ENCODE peak calls at places on chromosomes 6 and 20, in four cellular contexts. One of them, this sample, is unnamed.

GRCh38 chr6:144302701-144303351 is 17.7 kb downstream of the UTRN start:
- DNase-seq in left ventricle myocardium inferior: no peak
- DNase-seq in cardiac muscle cell: no peak
- DNase-seq in stomach: no peak
- DNase-seq in this sample: no peak

GRCh38 chr6:70738028-70738427 is 70.3 kb downstream of the SMAP1 start:
- DNase-seq in stomach: no peak
- DNase-seq in cardiac muscle cell: no peak
- DNase-seq in left ventricle myocardium inferior: no peak
- DNase-seq in this sample: no peak

GRCh38 chr6:148768646-148769270 is 21.9 kb downstream of the UST start:
- DNase-seq in left ventricle myocardium inferior: no peak
- DNase-seq in cardiac muscle cell: no peak
- DNase-seq in stomach: no peak
- DNase-seq in this sample: no peak

GRCh38 chr6:71457883-71458282 is 169.3 kb downstream of the OGFRL1 start:
- DNase-seq in stomach: no peak
- DNase-seq in cardiac muscle cell: no peak
- DNase-seq in left ventricle myocardium inferior: no peak
- DNase-seq in this sample: no peak

GRCh38 chr6:14635195-14635594 is 517.6 kb downstream of the CD83 start:
- DNase-seq in stomach: peak; percentile 36
- DNase-seq in left ventricle myocardium inferior: no peak
- DNase-seq in cardiac muscle cell: no peak
- DNase-seq in this sample: no peak

GRCh38 chr20:36085686-36086267 is 68.8 kb upstream of the EPB41L1 start:
- DNase-seq in cardiac muscle cell: no peak
- DNase-seq in left ventricle myocardium inferior: no peak
- DNase-seq in stomach: peak; percentile 70
- DNase-seq in this sample: no peak

GRCh38 chr20:64065973-64066341 is 3.0 kb downstream of the TCEA2 start:
- DNase-seq in cardiac muscle cell: no peak
- DNase-seq in left ventricle myocardium inferior: no peak
- DNase-seq in stomach: no peak
- DNase-seq in this sample: no peak

GRCh38 chr6:1436334-1437306 is 47.2 kb downstream of the FOXF2 start:
- DNase-seq in cardiac muscle cell: peak; percentile 76
- DNase-seq in stomach: peak; percentile 33
- DNase-seq in left ventricle myocardium inferior: no peak
- DNase-seq in this sample: no peak

GRCh38 chr20:44407402-44408184 is 52.1 kb downstream of the HNF4A start:
- DNase-seq in cardiac muscle cell: no peak
- DNase-seq in left ventricle myocardium inferior: no peak
- DNase-seq in stomach: peak; percentile 78
- DNase-seq in this sample: no peak

GRCh38 chr6:31651602-31652191 is 764 bp downstream of the BAG6 start:
- DNase-seq in stomach: no peak
- DNase-seq in cardiac muscle cell: peak; percentile 85
- DNase-seq in left ventricle myocardium inferior: no peak
- DNase-seq in this sample: no peak

GRCh38 chr6:44771647-44772415 is 384.3 kb downstream of the CDC5L start:
- DNase-seq in stomach: no peak
- DNase-seq in cardiac muscle cell: no peak
- DNase-seq in left ventricle myocardium inferior: no peak
- DNase-seq in this sample: no peak

GRCh38 chr6:16090452-16090851 is 38.4 kb upstream of the MYLIP start:
- DNase-seq in cardiac muscle cell: no peak
- DNase-seq in left ventricle myocardium inferior: no peak
- DNase-seq in stomach: no peak
- DNase-seq in this sample: no peak

GRCh38 chr20:13755809-13756208 is 28.9 kb downstream of the ESF1 start:
- DNase-seq in left ventricle myocardium inferior: no peak
- DNase-seq in stomach: no peak
- DNase-seq in cardiac muscle cell: no peak
- DNase-seq in this sample: no peak

GRCh38 chr20:22763257-22763906 is 179.0 kb upstream of the FOXA2 start:
- DNase-seq in stomach: peak; percentile 60
- DNase-seq in left ventricle myocardium inferior: peak; percentile 46
- DNase-seq in cardiac muscle cell: peak; percentile 53
- DNase-seq in this sample: peak; percentile 57

GRCh38 chr6:95658896-95659295 is 81.6 kb downstream of the MANEA start:
- DNase-seq in left ventricle myocardium inferior: no peak
- DNase-seq in stomach: no peak
- DNase-seq in cardiac muscle cell: no peak
- DNase-seq in this sample: no peak

GRCh38 chr20:43744966-43745733 is 18.3 kb upstream of the GTSF1L start:
- DNase-seq in stomach: peak; percentile 65
- DNase-seq in cardiac muscle cell: no peak
- DNase-seq in left ventricle myocardium inferior: no peak
- DNase-seq in this sample: no peak

GRCh38 chr20:31516651-31517050 is 2.4 kb downstream of the HM13 start:
- DNase-seq in cardiac muscle cell: no peak
- DNase-seq in stomach: no peak
- DNase-seq in left ventricle myocardium inferior: no peak
- DNase-seq in this sample: no peak

GRCh38 chr20:31515072-31515774 is 981 bp downstream of the HM13 start:
- DNase-seq in stomach: no peak
- DNase-seq in left ventricle myocardium inferior: no peak
- DNase-seq in cardiac muscle cell: no peak
- DNase-seq in this sample: no peak

GRCh38 chr20:31514154-31515071 is at the start of gene HM13:
- DNase-seq in left ventricle myocardium inferior: peak; percentile 92
- DNase-seq in stomach: peak; percentile 94
- DNase-seq in cardiac muscle cell: peak; percentile 97
- DNase-seq in this sample: peak; percentile 93

GRCh38 chr20:31516166-31516565 is 1.9 kb downstream of the HM13 start:
- DNase-seq in cardiac muscle cell: no peak
- DNase-seq in left ventricle myocardium inferior: no peak
- DNase-seq in stomach: no peak
- DNase-seq in this sample: no peak

GRCh38 chr20:31515775-31516107 is 1.5 kb downstream of the HM13 start:
- DNase-seq in cardiac muscle cell: no peak
- DNase-seq in left ventricle myocardium inferior: no peak
- DNase-seq in stomach: no peak
- DNase-seq in this sample: no peak
- H3K27ac ChIP-seq in cardiac muscle cell: no peak overlapping the region
- H3K27ac ChIP-seq in left ventricle myocardium inferior: no peak overlapping the region
- H3K27ac ChIP-seq in stomach: peak overlapping the region; percentile 88
- H3K27ac ChIP-seq in this sample: no peak overlapping the region

GRCh38 chr6:57078808-57079207 is 11.2 kb upstream of the ZNF451 start:
- DNase-seq in stomach: no peak
- DNase-seq in left ventricle myocardium inferior: no peak
- DNase-seq in cardiac muscle cell: no peak
- DNase-seq in this sample: no peak
- H3K27ac ChIP-seq in stomach: no peak overlapping the region
- H3K27ac ChIP-seq in left ventricle myocardium inferior: no peak overlapping the region
- H3K27ac ChIP-seq in cardiac muscle cell: no peak overlapping the region
- H3K27ac ChIP-seq in this sample: no peak overlapping the region

DNA sequence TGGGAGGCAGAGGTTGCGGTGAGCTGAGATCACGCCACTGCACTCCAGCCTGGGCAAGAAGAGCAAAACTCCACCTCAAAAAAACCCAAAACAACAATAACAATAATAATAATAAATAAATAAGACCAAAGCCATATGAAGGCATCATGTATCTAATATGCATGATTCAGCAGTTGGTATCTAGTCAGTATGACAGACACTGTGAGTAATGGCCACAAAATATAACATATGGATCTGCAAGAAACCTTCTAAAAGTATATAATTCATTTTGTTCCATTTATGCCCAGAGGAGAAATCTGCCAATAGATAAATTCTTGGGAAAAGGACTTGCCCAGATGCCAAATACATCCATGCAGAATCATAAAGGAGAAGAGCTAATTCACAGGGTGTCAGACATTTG is 252.3 kb downstream of the BTBD9 start:
- DNase-seq in cardiac muscle cell: no peak
- DNase-seq in left ventricle myocardium inferior: no peak
- DNase-seq in stomach: no peak
- DNase-seq in this sample: no peak
- H3K27ac ChIP-seq in cardiac muscle cell: no peak overlapping the region
- H3K27ac ChIP-seq in left ventricle myocardium inferior: peak overlapping the region; percentile 51
- H3K27ac ChIP-seq in stomach: no peak overlapping the region
- H3K27ac ChIP-seq in this sample: no peak overlapping the region

GRCh38 chr6:42049116-42049809 is 1.1 kb upstream of the TAF8 start:
- DNase-seq in left ventricle myocardium inferior: no peak
- DNase-seq in cardiac muscle cell: no peak
- DNase-seq in stomach: no peak
- DNase-seq in this sample: peak; percentile 72
- H3K27ac ChIP-seq in left ventricle myocardium inferior: peak overlapping the region; percentile 97
- H3K27ac ChIP-seq in cardiac muscle cell: no peak overlapping the region
- H3K27ac ChIP-seq in stomach: peak overlapping the region; percentile 92
- H3K27ac ChIP-seq in this sample: no peak overlapping the region

GRCh38 chr6:142413111-142413510 is 111.3 kb downstream of the ADGRG6 start:
- DNase-seq in left ventricle myocardium inferior: no peak
- DNase-seq in stomach: no peak
- DNase-seq in cardiac muscle cell: no peak
- DNase-seq in this sample: no peak

GRCh38 chr6:142411145-142411544 is 109.3 kb downstream of the ADGRG6 start:
- DNase-seq in cardiac muscle cell: no peak
- DNase-seq in stomach: no peak
- DNase-seq in left ventricle myocardium inferior: no peak
- DNase-seq in this sample: no peak

GRCh38 chr6:142409794-142410193 is 108.0 kb downstream of the ADGRG6 start:
- DNase-seq in cardiac muscle cell: no peak
- DNase-seq in stomach: no peak
- DNase-seq in left ventricle myocardium inferior: no peak
- DNase-seq in this sample: no peak

GRCh38 chr6:142414462-142414861 is 112.7 kb downstream of the ADGRG6 start:
- DNase-seq in left ventricle myocardium inferior: no peak
- DNase-seq in stomach: no peak
- DNase-seq in cardiac muscle cell: no peak
- DNase-seq in this sample: no peak

DNA sequence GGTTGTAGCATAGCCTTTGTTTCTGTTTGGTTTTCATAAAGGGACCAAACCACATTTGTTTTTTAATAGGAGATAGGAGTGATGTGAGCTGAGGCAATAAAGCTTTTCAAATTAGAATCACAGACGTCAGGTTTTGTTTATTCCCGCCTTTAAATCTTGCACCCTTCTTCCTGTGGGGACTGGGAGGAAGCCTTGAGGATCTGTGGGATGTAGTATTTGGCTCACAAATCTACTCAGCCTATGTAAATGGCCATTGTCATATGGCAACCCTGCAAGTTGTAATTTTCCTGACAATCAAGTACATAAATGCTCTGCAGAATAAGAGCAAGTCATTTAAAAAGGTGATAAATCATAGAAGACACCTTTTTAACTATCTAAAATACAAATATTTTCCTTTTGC is 110.4 kb downstream of the ADGRG6 start:
- DNase-seq in cardiac muscle cell: no peak
- DNase-seq in stomach: no peak
- DNase-seq in left ventricle myocardium inferior: no peak
- DNase-seq in this sample: no peak
- H3K27ac ChIP-seq in cardiac muscle cell: no peak overlapping the region
- H3K27ac ChIP-seq in stomach: no peak overlapping the region
- H3K27ac ChIP-seq in left ventricle myocardium inferior: no peak overlapping the region
- H3K27ac ChIP-seq in this sample: no peak overlapping the region

GRCh38 chr6:38153946-38154345 is 334.4 kb downstream of the ZFAND3 start:
- DNase-seq in stomach: no peak
- DNase-seq in cardiac muscle cell: no peak
- DNase-seq in left ventricle myocardium inferior: no peak
- DNase-seq in this sample: no peak
- H3K27ac ChIP-seq in stomach: no peak overlapping the region
- H3K27ac ChIP-seq in cardiac muscle cell: no peak overlapping the region
- H3K27ac ChIP-seq in left ventricle myocardium inferior: no peak overlapping the region
- H3K27ac ChIP-seq in this sample: no peak overlapping the region

DNA sequence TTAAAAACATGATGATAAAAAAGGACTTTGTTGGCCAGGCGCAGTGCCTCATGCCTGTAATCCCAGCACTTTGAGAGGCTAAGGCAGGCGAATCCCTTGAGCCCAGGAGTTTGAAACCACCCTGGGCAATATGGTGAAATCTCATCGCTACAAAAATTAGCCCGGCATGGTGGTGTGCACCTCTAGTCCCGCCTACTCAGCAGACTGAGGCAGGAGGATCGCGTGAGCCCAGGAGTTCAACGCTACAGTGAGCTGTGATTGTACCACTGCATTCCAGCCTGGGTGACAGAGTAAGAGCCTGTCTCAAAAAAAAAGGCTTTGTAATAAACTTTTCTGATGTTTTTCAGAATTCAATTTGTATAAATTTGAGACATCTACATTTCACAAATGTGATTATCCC is 60.1 kb downstream of the GFOD1 start:
- DNase-seq in cardiac muscle cell: no peak
- DNase-seq in stomach: no peak
- DNase-seq in left ventricle myocardium inferior: no peak
- DNase-seq in this sample: no peak
- H3K27ac ChIP-seq in cardiac muscle cell: peak overlapping the region; percentile 88
- H3K27ac ChIP-seq in stomach: peak overlapping the region; percentile 65
- H3K27ac ChIP-seq in left ventricle myocardium inferior: peak overlapping the region; percentile 80
- H3K27ac ChIP-seq in this sample: peak overlapping the region; percentile 74

DNA sequence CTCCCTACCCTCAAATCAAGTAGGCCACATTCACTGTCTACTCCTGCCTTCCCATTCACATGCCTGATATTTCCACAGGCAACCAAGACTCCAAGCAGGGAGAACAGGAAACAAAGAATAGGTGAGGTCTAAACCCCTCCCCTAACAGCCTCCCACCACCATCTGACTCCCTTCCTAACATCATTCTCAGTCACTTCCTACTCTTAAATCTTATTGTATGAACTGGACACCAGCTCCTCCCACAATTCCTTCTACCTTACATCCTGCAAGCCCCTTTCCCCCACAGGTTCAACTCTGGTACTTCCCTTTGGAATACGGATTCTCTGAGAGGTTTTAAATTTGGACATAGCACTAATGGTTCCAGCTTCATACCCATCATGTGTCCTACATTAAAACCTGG is 944 bp upstream of the C6orf136 start:
- DNase-seq in left ventricle myocardium inferior: no peak
- DNase-seq in cardiac muscle cell: no peak
- DNase-seq in stomach: no peak
- DNase-seq in this sample: no peak
- H3K27ac ChIP-seq in left ventricle myocardium inferior: no peak overlapping the region
- H3K27ac ChIP-seq in cardiac muscle cell: peak overlapping the region; percentile 60
- H3K27ac ChIP-seq in stomach: no peak overlapping the region
- H3K27ac ChIP-seq in this sample: no peak overlapping the region

DNA sequence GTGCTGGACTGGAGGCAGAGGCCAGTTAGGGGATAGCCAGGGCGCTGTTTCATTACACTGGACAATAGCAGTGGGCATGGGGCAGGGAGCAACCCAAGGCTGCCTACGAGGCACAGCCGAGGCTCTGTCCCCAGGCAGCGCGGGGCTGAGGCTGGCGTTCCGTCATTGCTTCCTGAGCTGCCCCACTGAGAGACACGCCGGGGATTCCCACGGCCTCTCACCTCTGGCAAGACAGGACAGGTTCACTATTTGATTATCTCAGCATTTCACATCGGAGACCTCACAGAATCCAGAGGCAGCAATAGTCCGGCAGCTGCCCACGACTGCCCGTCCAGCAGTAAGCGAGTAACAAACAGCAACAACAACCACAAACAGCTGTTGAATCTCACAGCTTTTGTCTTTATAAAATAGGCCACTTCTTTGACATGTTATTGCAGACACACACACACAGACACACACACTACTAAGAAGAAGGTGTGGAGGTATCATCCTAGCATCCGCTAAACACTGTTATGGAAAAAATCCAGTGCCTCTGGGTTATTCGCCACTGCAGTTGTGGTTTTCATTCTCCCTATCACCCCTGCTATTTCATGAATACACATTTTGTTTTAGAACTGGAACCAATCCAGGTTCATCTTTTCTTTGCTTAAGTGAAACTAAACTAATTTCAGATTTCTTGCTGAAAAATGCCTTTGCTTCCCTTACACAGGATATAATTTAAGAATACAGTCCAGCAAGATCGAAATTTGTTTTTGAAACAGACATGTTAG is 19.5 kb downstream of the KIF25 start:
- DNase-seq in cardiac muscle cell: no peak
- DNase-seq in left ventricle myocardium inferior: no peak
- DNase-seq in stomach: no peak
- DNase-seq in this sample: no peak
- H3K27ac ChIP-seq in cardiac muscle cell: no peak overlapping the region
- H3K27ac ChIP-seq in left ventricle myocardium inferior: no peak overlapping the region
- H3K27ac ChIP-seq in stomach: no peak overlapping the region
- H3K27ac ChIP-seq in this sample: no peak overlapping the region